ENCODE peak calls at places on chromosome 7, in four cellular contexts. Z is activated CD8-positive, alpha-beta T cell treated with anti-CD3 and anti-CD28 coated beads, Interleukin-2, amount 10 ng/mL, durations not matched to agents 7 days and 5 days; W is fibroblast of mammary gland; M is WTC11. I is an unnamed sample.

GRCh38 chr7:43522406-43523156 is 60.3 kb upstream of the STK17A start:
- DNase-seq in Z (no peak), W (peak), M (no peak), I (peak)

GRCh38 chr7:158317238-158318205 is 270.1 kb downstream of the PTPRN2 start:
- DNase-seq in Z (no peak), W (no peak), M (peak), I (no peak)

GRCh38 chr7:5238500-5238899 is 44.2 kb upstream of the SLC29A4 start:
- DNase-seq in Z (no peak), W (no peak), M (no peak), I (no peak)

GRCh38 chr7:132575336-132575986 is 809 bp downstream of the PLXNA4 start:
- DNase-seq in Z (peak), W (peak), M (peak), I (peak)

GRCh38 chr7:42414028-42414427 is 177.0 kb upstream of the GLI3 start:
- DNase-seq in Z (no peak), W (no peak), M (no peak), I (no peak)

GRCh38 chr7:6228865-6229264 is 43.6 kb downstream of the CYTH3 start:
- DNase-seq in Z (no peak), W (peak), M (no peak), I (peak)

GRCh38 chr7:88217675-88218427 is 2.0 kb downstream of the SRI start:
- DNase-seq in Z (peak), W (no peak), M (no peak), I (no peak)

GRCh38 chr7:36475371-36475770 is 85.7 kb downstream of the ANLN start:
- DNase-seq in Z (no peak), W (no peak), M (no peak), I (no peak)

GRCh38 chr7:8357536-8357935 is 75.9 kb upstream of the NXPH1 start:
- DNase-seq in Z (no peak), W (no peak), M (no peak), I (no peak)

GRCh38 chr7:98202367-98203195 is 8.7 kb upstream of the BHLHA15 start:
- DNase-seq in Z (peak), W (no peak), M (no peak), I (no peak)

GRCh38 chr7:93890464-93891068 is at the start of gene TFPI2:
- DNase-seq in Z (peak), W (peak), M (peak), I (peak)

GRCh38 chr7:136654406-136654805 is 214.0 kb upstream of the CHRM2 start:
- DNase-seq in Z (no peak), W (no peak), M (no peak), I (no peak)

GRCh38 chr7:121202125-121202524 is 126.7 kb upstream of the WNT16 start:
- DNase-seq in Z (no peak), W (no peak), M (no peak), I (no peak)

GRCh38 chr7:94417921-94418320 is 23.2 kb downstream of the COL1A2 start:
- DNase-seq in Z (no peak), W (no peak), M (no peak), I (peak)

GRCh38 chr7:150428671-150429451 is 21.6 kb upstream of the GIMAP8 start:
- DNase-seq in Z (peak), W (peak), M (no peak), I (peak)

GRCh38 chr7:25777969-25778767 is 373.8 kb upstream of the NFE2L3 start:
- DNase-seq in Z (no peak), W (no peak), M (no peak), I (no peak)

GRCh38 chr7:157011333-157012112 is 1.1 kb upstream of the MNX1 start:
- DNase-seq in Z (no peak), W (no peak), M (no peak), I (no peak)

GRCh38 chr7:101792051-101792651 is 25.3 kb upstream of the CUX1 start:
- DNase-seq in Z (no peak), W (peak), M (no peak), I (no peak)

GRCh38 chr7:124255041-124255667 is 222.3 kb upstream of the TMEM229A start:
- DNase-seq in Z (no peak), W (no peak), M (no peak), I (no peak)

GRCh38 chr7:123718773-123719480 is 29.9 kb downstream of the WASL start:
- DNase-seq in Z (peak), W (peak), M (no peak), I (no peak)

GRCh38 chr7:2038876-2039728 is 193.6 kb downstream of the MAD1L1 start:
- DNase-seq in Z (no peak), W (no peak), M (peak), I (no peak)

GRCh38 chr7:101077303-101078086 is 7.8 kb upstream of the TRIM56 start:
- DNase-seq in Z (peak), W (peak), M (peak), I (peak)

GRCh38 chr7:836429-836828 is 4.2 kb downstream of the SUN1 start:
- DNase-seq in Z (no peak), W (peak), M (no peak), I (peak)

GRCh38 chr7:50711271-50712175 is 71.2 kb downstream of the GRB10 start:
- DNase-seq in Z (no peak), W (peak), M (no peak), I (no peak)

GRCh38 chr7:114822131-114822530 is 99.8 kb upstream of the MDFIC start:
- DNase-seq in Z (no peak), W (no peak), M (no peak), I (no peak)

GRCh38 chr7:84720456-84721097 is 466.3 kb downstream of the SEMA3D start:
- DNase-seq in Z (no peak), W (no peak), M (no peak), I (no peak)

GRCh38 chr7:84283798-84284197 is 89.2 kb upstream of the SEMA3A start:
- DNase-seq in Z (no peak), W (no peak), M (no peak), I (no peak)

GRCh38 chr7:88452648-88453047 is 146.0 kb upstream of the STEAP4 start:
- DNase-seq in Z (no peak), W (no peak), M (no peak), I (no peak)

GRCh38 chr7:157004050-157004838 is 6.2 kb downstream of the MNX1 start:
- DNase-seq in Z (no peak), W (peak), M (peak), I (peak)

GRCh38 chr7:151711906-151712771 is 164.8 kb downstream of the PRKAG2 start:
- DNase-seq in Z (no peak), W (no peak), M (no peak), I (no peak)

GRCh38 chr7:105792488-105793370 is 83.7 kb downstream of the ATXN7L1 start:
- DNase-seq in Z (no peak), W (no peak), M (no peak), I (no peak)

GRCh38 chr7:100764841-100765240 is 31.4 kb downstream of the ZAN start:
- DNase-seq in Z (no peak), W (no peak), M (no peak), I (no peak)

GRCh38 chr7:107978815-107979408 is 24.0 kb downstream of the LAMB1 start:
- DNase-seq in Z (no peak), W (no peak), M (no peak), I (no peak)

GRCh38 chr7:36896956-36897594 is 172.8 kb upstream of the AOAH start:
- DNase-seq in Z (no peak), W (no peak), M (no peak), I (no peak)

GRCh38 chr7:19899517-19899916 is 126.1 kb upstream of the TMEM196 start:
- DNase-seq in Z (no peak), W (peak), M (no peak), I (peak)

I was measured in fibroblast of gingiva.